ENCODE peak calls at places on chromosomes 11 and 22, in ten cellular contexts. C is neural crest cell; V is stimulated activated CD4-positive, alpha-beta T cell treated with anti-CD3 and anti-CD28 coated beads, Interleukin-4, amount 100 ng/mL, for 48 hours; B is activated CD4-positive, CD25-positive, alpha-beta regulatory T cell treated with anti-CD3 and anti-CD28 coated beads, Interleukin-2, amount 50 U/mL, for 72 hours; M is activated naive CD4-positive, alpha-beta T cell treated with anti-CD3 and anti-CD28 coated beads, Interleukin-2, amount 50 U/mL, for 72 hours; N is H54; F is EL; Q is frontal cortex; U is activated T-helper 1 cell treated with anti-CD3 and anti-CD28 coated beads, Interleukin-12 subunit alpha, Interleukin-12 subunit beta, Interleukin-2, Interleukin-4 antibody, amounts not matched to agents 30 ng/mL and 10 ng/mL and 1 ng/mL, durations not matched to agents 14 hours and 24 hours and 36 hours; J is caudate nucleus. X is an unnamed sample.

GRCh38 chr11:44564653-44565007 is 833 bp upstream of the CD82 start:
- DNase-seq in N (peak; percentile 61), Q (no peak), C (no peak), M (no peak), J (no peak), B (no peak), V (no peak), F (peak; percentile 84), U (no peak), X (peak; percentile 93)

GRCh38 chr11:70525466-70525865 is 127.1 kb downstream of the CTTN start:
- DNase-seq in C (no peak), U (no peak), B (no peak), J (no peak), F (no peak), M (no peak), Q (no peak), V (no peak), N (no peak), X (no peak)

GRCh38 chr22:39134366-39135091 is 18.0 kb downstream of the CBX7 start:
- DNase-seq in U (no peak), J (no peak), Q (no peak), F (no peak), C (no peak), V (no peak), N (no peak), B (no peak), M (no peak), X (no peak)

GRCh38 chr11:107496011-107496410 is 38.4 kb upstream of the CWF19L2 start:
- DNase-seq in J (no peak), F (peak; percentile 15), N (no peak), Q (no peak), C (no peak), M (no peak), U (no peak), V (no peak), B (no peak), X (no peak)

GRCh38 chr11:106464728-106465127 is 387.3 kb downstream of the AASDHPPT start:
- DNase-seq in F (no peak), C (no peak), B (no peak), V (no peak), J (no peak), U (no peak), M (no peak), Q (no peak), N (no peak), X (no peak)

GRCh38 chr22:47059701-47060161 is 297.3 kb downstream of the TBC1D22A start:
- DNase-seq in C (no peak), V (no peak), M (no peak), N (peak; percentile 34), B (no peak), Q (no peak), F (no peak), U (no peak), J (no peak), X (no peak)

GRCh38 chr11:108498046-108498815 is at the start of gene POGLUT3:
- DNase-seq in F (peak; percentile 76), N (peak; percentile 45), Q (peak; percentile 71), U (peak; percentile 41), V (peak; percentile 22), C (peak; percentile 57), M (peak; percentile 33), J (no peak), B (peak; percentile 59), X (no peak)

GRCh38 chr11:1384206-1384965 is 5.3 kb upstream of the BRSK2 start:
- DNase-seq in U (no peak), F (no peak), N (no peak), C (no peak), M (no peak), B (no peak), V (no peak), Q (no peak), J (no peak), X (no peak)

GRCh38 chr11:117972044-117972443 is 14.2 kb upstream of the IL10RA start:
- DNase-seq in F (no peak), N (no peak), J (no peak), B (no peak), V (no peak), Q (no peak), M (no peak), U (no peak), C (no peak), X (no peak)

GRCh38 chr22:38397189-38398097 is 57.6 kb downstream of the KCNJ4 start:
- DNase-seq in J (no peak), M (no peak), V (no peak), N (no peak), F (no peak), Q (peak; percentile 37), B (peak; percentile 48), U (no peak), C (no peak), X (peak; percentile 45)

GRCh38 chr11:66639066-66639813 is 737 bp downstream of the RBM4 start:
- DNase-seq in U (peak; percentile 24), C (no peak), B (no peak), M (peak; percentile 18), F (peak; percentile 40), N (no peak), V (no peak), Q (no peak), J (peak; percentile 46), X (no peak)

GRCh38 chr11:15371533-15371932 is 256.8 kb downstream of the INSC start:
- DNase-seq in J (no peak), F (no peak), C (no peak), N (no peak), V (no peak), U (no peak), M (no peak), B (no peak), Q (no peak), X (no peak)

GRCh38 chr11:128741511-128741910 is 47.6 kb downstream of the FLI1 start:
- DNase-seq in N (no peak), Q (no peak), B (no peak), J (no peak), C (no peak), F (no peak), M (no peak), U (no peak), V (no peak), X (no peak)

GRCh38 chr11:114653148-114653547 is 25.2 kb upstream of the NXPE2 start:
- DNase-seq in M (no peak), B (no peak), J (no peak), F (no peak), U (no peak), N (no peak), V (no peak), C (no peak), Q (no peak), X (no peak)

GRCh38 chr11:125166347-125166841 is 1.8 kb downstream of the PKNOX2 start:
- DNase-seq in U (no peak), C (peak; percentile 30), V (peak; percentile 2), B (no peak), N (no peak), Q (peak; percentile 51), J (no peak), F (no peak), M (no peak), X (no peak)

GRCh38 chr11:101866619-101867491 is 48.0 kb upstream of the CEP126 start:
- DNase-seq in B (no peak), C (no peak), J (no peak), U (no peak), V (no peak), F (peak; percentile 84), M (no peak), N (no peak), Q (no peak), X (no peak)

GRCh38 chr22:37176464-37177061 is 11.5 kb downstream of the C1QTNF6 start:
- DNase-seq in C (no peak), M (no peak), J (peak; percentile 20), B (peak; percentile 33), U (no peak), F (peak; percentile 71), N (no peak), V (no peak), Q (no peak), X (peak; percentile 58)

GRCh38 chr11:65027213-65028067 is at the start of gene SNX15:
- DNase-seq in B (peak; percentile 79), N (peak; percentile 82), Q (peak; percentile 90), M (peak; percentile 93), J (peak; percentile 91), F (peak; percentile 96), C (peak; percentile 88), U (peak; percentile 91), V (peak; percentile 84), X (peak; percentile 91)

GRCh38 chr11:125807909-125808308 is 20.0 kb downstream of the PATE3 start:
- DNase-seq in V (no peak), M (no peak), N (no peak), C (no peak), J (no peak), U (no peak), Q (no peak), B (no peak), F (peak; percentile 41), X (no peak)

GRCh38 chr11:1351278-1351937 is 38.3 kb upstream of the BRSK2 start:
- DNase-seq in V (no peak), M (no peak), N (no peak), C (no peak), U (no peak), F (no peak), J (no peak), Q (no peak), B (no peak), X (no peak)

GRCh38 chr22:26685601-26686000 is 28.2 kb downstream of the MIAT start:
- DNase-seq in M (no peak), J (no peak), F (no peak), C (no peak), N (no peak), U (no peak), Q (no peak), V (no peak), B (no peak), X (no peak)

GRCh38 chr11:86632499-86633269 is 39.7 kb downstream of the ME3 start:
- DNase-seq in V (peak; percentile 39), Q (no peak), J (no peak), B (peak; percentile 35), N (peak; percentile 63), U (peak; percentile 29), F (peak; percentile 100), C (no peak), M (peak; percentile 45), X (no peak)

X was measured in breast epithelium.